ENCODE peak calls at places on chromosomes 13 and 19, in seven cellular contexts. One of them, this sample, is unnamed.

GRCh38 chr19:45140533-45140932 is 20.2 kb downstream of the NKPD1 start:
- DNase-seq in ovary: no peak
- DNase-seq in heart left ventricle: no peak
- DNase-seq in sigmoid colon: no peak
- DNase-seq in lower leg skin: no peak
- DNase-seq in stomach: no peak
- DNase-seq in body of pancreas: no peak
- DNase-seq in this sample: no peak

GRCh38 chr13:28820099-28821051 is at the start of gene MTUS2:
- DNase-seq in ovary: no peak
- DNase-seq in heart left ventricle: no peak
- DNase-seq in sigmoid colon: no peak
- DNase-seq in lower leg skin: no peak
- DNase-seq in stomach: no peak
- DNase-seq in body of pancreas: peak
- DNase-seq in this sample: no peak

GRCh38 chr13:111627596-111627995 is 307.2 kb downstream of the TEX29 start:
- DNase-seq in ovary: no peak
- DNase-seq in heart left ventricle: no peak
- DNase-seq in sigmoid colon: peak
- DNase-seq in lower leg skin: peak
- DNase-seq in stomach: no peak
- DNase-seq in body of pancreas: no peak
- DNase-seq in this sample: no peak

GRCh38 chr19:56930647-56931592 is 90.4 kb upstream of the PEG3 start:
- DNase-seq in ovary: no peak
- DNase-seq in heart left ventricle: no peak
- DNase-seq in sigmoid colon: no peak
- DNase-seq in lower leg skin: no peak
- DNase-seq in stomach: no peak
- DNase-seq in body of pancreas: no peak
- DNase-seq in this sample: no peak

GRCh38 chr13:50422181-50423148 is 407.2 kb downstream of the KCNRG start:
- DNase-seq in ovary: no peak
- DNase-seq in heart left ventricle: no peak
- DNase-seq in sigmoid colon: no peak
- DNase-seq in lower leg skin: no peak
- DNase-seq in stomach: no peak
- DNase-seq in body of pancreas: no peak
- DNase-seq in this sample: no peak

GRCh38 chr13:98507060-98507797 is 69.7 kb downstream of the STK24 start:
- DNase-seq in ovary: peak
- DNase-seq in heart left ventricle: peak
- DNase-seq in sigmoid colon: peak
- DNase-seq in lower leg skin: no peak
- DNase-seq in stomach: peak
- DNase-seq in body of pancreas: peak
- DNase-seq in this sample: no peak

GRCh38 chr13:62919491-62919890 is 1503.8 kb upstream of the PCDH20 start:
- DNase-seq in ovary: no peak
- DNase-seq in heart left ventricle: no peak
- DNase-seq in sigmoid colon: no peak
- DNase-seq in lower leg skin: no peak
- DNase-seq in stomach: no peak
- DNase-seq in body of pancreas: no peak
- DNase-seq in this sample: no peak

GRCh38 chr13:113178070-113178895 is 19.8 kb downstream of the PROZ start:
- DNase-seq in ovary: no peak
- DNase-seq in heart left ventricle: no peak
- DNase-seq in sigmoid colon: no peak
- DNase-seq in lower leg skin: no peak
- DNase-seq in stomach: no peak
- DNase-seq in body of pancreas: no peak
- DNase-seq in this sample: no peak

GRCh38 chr13:98447881-98448641 is 128.8 kb downstream of the STK24 start:
- DNase-seq in ovary: peak
- DNase-seq in heart left ventricle: no peak
- DNase-seq in sigmoid colon: no peak
- DNase-seq in lower leg skin: no peak
- DNase-seq in stomach: no peak
- DNase-seq in body of pancreas: peak
- DNase-seq in this sample: peak

GRCh38 chr13:110017379-110017778 is 231.0 kb upstream of the IRS2 start:
- DNase-seq in ovary: no peak
- DNase-seq in heart left ventricle: no peak
- DNase-seq in sigmoid colon: no peak
- DNase-seq in lower leg skin: no peak
- DNase-seq in stomach: no peak
- DNase-seq in body of pancreas: peak
- DNase-seq in this sample: no peak

GRCh38 chr13:40377783-40378182 is 288.7 kb downstream of the FOXO1 start:
- DNase-seq in ovary: no peak
- DNase-seq in heart left ventricle: no peak
- DNase-seq in sigmoid colon: no peak
- DNase-seq in lower leg skin: peak
- DNase-seq in stomach: no peak
- DNase-seq in body of pancreas: no peak
- DNase-seq in this sample: no peak

GRCh38 chr13:31036717-31037116 is 104.3 kb downstream of the TEX26 start:
- DNase-seq in ovary: no peak
- DNase-seq in heart left ventricle: no peak
- DNase-seq in sigmoid colon: no peak
- DNase-seq in lower leg skin: no peak
- DNase-seq in stomach: no peak
- DNase-seq in body of pancreas: no peak
- DNase-seq in this sample: no peak

GRCh38 chr13:105569816-105570215 is 965.6 kb downstream of the EFNB2 start:
- DNase-seq in ovary: no peak
- DNase-seq in heart left ventricle: no peak
- DNase-seq in sigmoid colon: no peak
- DNase-seq in lower leg skin: no peak
- DNase-seq in stomach: no peak
- DNase-seq in body of pancreas: no peak
- DNase-seq in this sample: no peak

GRCh38 chr13:28655566-28655965 is 3.4 kb upstream of the POMP start:
- DNase-seq in ovary: no peak
- DNase-seq in heart left ventricle: no peak
- DNase-seq in sigmoid colon: no peak
- DNase-seq in lower leg skin: no peak
- DNase-seq in stomach: no peak
- DNase-seq in body of pancreas: no peak
- DNase-seq in this sample: no peak

GRCh38 chr19:5153601-5154128 is 184.8 kb downstream of the KDM4B start:
- DNase-seq in ovary: no peak
- DNase-seq in heart left ventricle: no peak
- DNase-seq in sigmoid colon: no peak
- DNase-seq in lower leg skin: peak
- DNase-seq in stomach: no peak
- DNase-seq in body of pancreas: no peak
- DNase-seq in this sample: peak

GRCh38 chr13:70703755-70704154 is 595.5 kb upstream of the KLHL1 start:
- DNase-seq in ovary: no peak
- DNase-seq in heart left ventricle: no peak
- DNase-seq in sigmoid colon: no peak
- DNase-seq in lower leg skin: no peak
- DNase-seq in stomach: no peak
- DNase-seq in body of pancreas: no peak
- DNase-seq in this sample: no peak

GRCh38 chr13:43293008-43293407 is 269.6 kb downstream of the DNAJC15 start:
- DNase-seq in ovary: no peak
- DNase-seq in heart left ventricle: no peak
- DNase-seq in sigmoid colon: no peak
- DNase-seq in lower leg skin: no peak
- DNase-seq in stomach: no peak
- DNase-seq in body of pancreas: no peak
- DNase-seq in this sample: no peak

GRCh38 chr19:55486971-55487883 is 1.0 kb upstream of the SSC5D start:
- DNase-seq in ovary: peak
- DNase-seq in heart left ventricle: peak
- DNase-seq in sigmoid colon: peak
- DNase-seq in lower leg skin: no peak
- DNase-seq in stomach: no peak
- DNase-seq in body of pancreas: no peak
- DNase-seq in this sample: peak

GRCh38 chr13:87666826-87667225 is 4.3 kb upstream of the SLITRK5 start:
- DNase-seq in ovary: no peak
- DNase-seq in heart left ventricle: no peak
- DNase-seq in sigmoid colon: no peak
- DNase-seq in lower leg skin: no peak
- DNase-seq in stomach: no peak
- DNase-seq in body of pancreas: no peak
- DNase-seq in this sample: no peak

GRCh38 chr13:30143671-30144400 is 163.5 kb downstream of the KATNAL1 start:
- DNase-seq in ovary: no peak
- DNase-seq in heart left ventricle: no peak
- DNase-seq in sigmoid colon: no peak
- DNase-seq in lower leg skin: no peak
- DNase-seq in stomach: no peak
- DNase-seq in body of pancreas: no peak
- DNase-seq in this sample: no peak

GRCh38 chr19:28553764-28554163 is 659.2 kb downstream of the UQCRFS1 start:
- DNase-seq in ovary: no peak
- DNase-seq in heart left ventricle: no peak
- DNase-seq in sigmoid colon: no peak
- DNase-seq in lower leg skin: no peak
- DNase-seq in stomach: no peak
- DNase-seq in body of pancreas: no peak
- DNase-seq in this sample: no peak

GRCh38 chr19:41801682-41802317 is 5.4 kb downstream of the CEACAM3 start:
- DNase-seq in ovary: no peak
- DNase-seq in heart left ventricle: no peak
- DNase-seq in sigmoid colon: no peak
- DNase-seq in lower leg skin: no peak
- DNase-seq in stomach: no peak
- DNase-seq in body of pancreas: peak
- DNase-seq in this sample: no peak

GRCh38 chr19:47699360-47699917 is 13.8 kb upstream of the EHD2 start:
- DNase-seq in ovary: no peak
- DNase-seq in heart left ventricle: no peak
- DNase-seq in sigmoid colon: no peak
- DNase-seq in lower leg skin: no peak
- DNase-seq in stomach: peak
- DNase-seq in body of pancreas: peak
- DNase-seq in this sample: no peak

GRCh38 chr19:53881482-53882390 is at the start of gene PRKCG:
- DNase-seq in ovary: peak
- DNase-seq in heart left ventricle: no peak
- DNase-seq in sigmoid colon: no peak
- DNase-seq in lower leg skin: no peak
- DNase-seq in stomach: peak
- DNase-seq in body of pancreas: peak
- DNase-seq in this sample: no peak

GRCh38 chr13:25494708-25495411 is 123.1 kb downstream of the ATP8A2 start:
- DNase-seq in ovary: no peak
- DNase-seq in heart left ventricle: no peak
- DNase-seq in sigmoid colon: no peak
- DNase-seq in lower leg skin: no peak
- DNase-seq in stomach: no peak
- DNase-seq in body of pancreas: no peak
- DNase-seq in this sample: no peak

GRCh38 chr19:20365146-20365545 is 198.1 kb downstream of the ZNF486 start:
- DNase-seq in ovary: no peak
- DNase-seq in heart left ventricle: no peak
- DNase-seq in sigmoid colon: no peak
- DNase-seq in lower leg skin: no peak
- DNase-seq in stomach: no peak
- DNase-seq in body of pancreas: no peak
- DNase-seq in this sample: peak

DNA sequence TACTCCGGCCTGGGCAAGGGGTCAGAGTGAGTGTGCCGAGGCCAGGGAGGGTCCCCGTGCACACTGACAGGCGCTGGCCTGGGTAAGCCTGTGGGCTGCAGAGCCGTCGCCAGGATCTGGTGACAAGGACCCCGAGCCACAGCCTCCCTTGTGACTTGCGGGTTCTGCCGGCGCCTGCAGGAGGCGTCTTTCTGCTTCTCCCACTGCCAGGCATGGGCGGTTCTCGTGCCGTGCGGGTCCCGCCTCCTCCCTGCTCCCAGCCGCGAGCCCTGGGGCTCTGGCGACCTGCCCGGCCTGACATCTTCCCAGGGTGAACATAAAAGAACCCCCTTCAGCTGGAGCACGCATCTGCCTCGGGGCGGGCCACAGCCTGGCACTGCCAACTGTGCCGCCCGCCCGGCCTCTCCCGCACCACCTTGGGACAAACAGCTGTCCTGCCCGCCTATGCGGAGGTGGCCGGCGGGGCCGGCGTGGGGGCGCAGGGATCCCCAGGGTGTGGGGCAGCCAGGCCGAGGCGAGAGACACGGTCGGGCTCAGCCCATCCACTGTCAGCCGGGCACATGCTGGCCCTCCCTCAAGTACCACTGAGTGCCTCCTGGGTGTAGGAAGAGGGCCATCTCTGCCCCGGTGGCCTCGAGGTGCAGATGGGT is 1.5 kb upstream of the HCN2 start:
- DNase-seq in ovary: no peak
- DNase-seq in heart left ventricle: peak
- DNase-seq in sigmoid colon: peak
- DNase-seq in lower leg skin: peak
- DNase-seq in stomach: peak
- DNase-seq in body of pancreas: peak
- DNase-seq in this sample: no peak
- TF ChIP-seq CTCF in ovary: no peak
- TF ChIP-seq CTCF in heart left ventricle: peak
- TF ChIP-seq CTCF in sigmoid colon: peak
- TF ChIP-seq CTCF in lower leg skin: no peak
- TF ChIP-seq CTCF in stomach: no peak
- TF ChIP-seq CTCF in body of pancreas: peak
- TF ChIP-seq CTCF in this sample: no peak

GRCh38 chr13:100506154-100506553 is 82.4 kb downstream of the GGACT start:
- DNase-seq in ovary: no peak
- DNase-seq in heart left ventricle: no peak
- DNase-seq in sigmoid colon: no peak
- DNase-seq in lower leg skin: no peak
- DNase-seq in stomach: no peak
- DNase-seq in body of pancreas: no peak
- DNase-seq in this sample: no peak
- H3K4me3 ChIP-seq in ovary: no peak
- H3K4me3 ChIP-seq in heart left ventricle: no peak
- H3K4me3 ChIP-seq in sigmoid colon: no peak
- H3K4me3 ChIP-seq in lower leg skin: no peak
- H3K4me3 ChIP-seq in stomach: no peak
- H3K4me3 ChIP-seq in body of pancreas: no peak
- H3K4me3 ChIP-seq in this sample: no peak

GRCh38 chr19:8512991-8513686 is 828 bp downstream of the ZNF414 start:
- DNase-seq in ovary: peak
- DNase-seq in heart left ventricle: peak
- DNase-seq in sigmoid colon: no peak
- DNase-seq in lower leg skin: no peak
- DNase-seq in stomach: no peak
- DNase-seq in body of pancreas: no peak
- DNase-seq in this sample: no peak
- TF ChIP-seq POLR2A in ovary: no peak
- TF ChIP-seq POLR2A in heart left ventricle: no peak
- TF ChIP-seq POLR2A in sigmoid colon: no peak
- TF ChIP-seq POLR2A in lower leg skin: no peak
- TF ChIP-seq POLR2A in stomach: no peak
- TF ChIP-seq POLR2A in body of pancreas: no peak
- TF ChIP-seq POLR2A in this sample: no peak

DNA sequence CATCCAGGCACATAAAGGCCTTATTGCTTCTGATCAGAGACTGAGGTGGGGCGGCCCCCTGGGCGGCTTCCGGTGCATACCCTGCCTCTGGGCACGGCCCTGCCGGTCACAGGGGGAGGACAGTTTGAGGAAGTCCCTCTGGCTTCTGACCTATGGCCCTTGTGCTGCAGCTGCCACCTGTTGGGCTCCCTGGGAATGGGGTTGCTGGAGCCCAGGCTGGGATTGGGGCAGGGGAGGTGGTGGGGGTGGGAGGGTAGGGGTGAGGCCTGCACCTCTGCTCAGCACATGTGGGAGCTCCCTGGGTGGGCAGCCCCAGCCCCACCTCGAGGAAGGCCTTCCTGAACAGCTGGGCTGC is 10.7 kb downstream of the ANO8 start:
- DNase-seq in ovary: no peak
- DNase-seq in heart left ventricle: no peak
- DNase-seq in sigmoid colon: no peak
- DNase-seq in lower leg skin: no peak
- DNase-seq in stomach: no peak
- DNase-seq in body of pancreas: no peak
- DNase-seq in this sample: no peak
- TF ChIP-seq CTCF in ovary: no peak
- TF ChIP-seq CTCF in heart left ventricle: no peak
- TF ChIP-seq CTCF in sigmoid colon: no peak
- TF ChIP-seq CTCF in lower leg skin: no peak
- TF ChIP-seq CTCF in stomach: no peak
- TF ChIP-seq CTCF in body of pancreas: no peak
- TF ChIP-seq CTCF in this sample: no peak